ENCODE peak calls at places on chromosomes 1 and 21, in six cellular contexts. C is uterus, P is keratinocyte, F is tibial artery, W is cardiac muscle cell, X is heart left ventricle. A is an unnamed sample.

GRCh38 chr1:236830116-236830515 is 35.0 kb downstream of the MTR start:
- DNase-seq in C (no peak), P (no peak), F (no peak), W (no peak), X (no peak), A (no peak)

GRCh38 chr1:69252696-69253095 is 315.0 kb upstream of the LRRC7 start:
- DNase-seq in C (no peak), P (no peak), F (no peak), W (no peak), X (no peak), A (no peak)

GRCh38 chr1:101135526-101135925 is 101.3 kb upstream of the S1PR1 start:
- DNase-seq in C (no peak), P (no peak), F (no peak), W (no peak), X (no peak), A (no peak)

GRCh38 chr1:101260531-101260930 is 23.7 kb downstream of the S1PR1 start:
- DNase-seq in C (no peak), P (no peak), F (no peak), W (peak; percentile 22), X (no peak), A (no peak)

GRCh38 chr1:59081181-59081580 is 215.7 kb upstream of the FGGY start:
- DNase-seq in C (no peak), P (no peak), F (no peak), W (no peak), X (no peak), A (no peak)

GRCh38 chr1:185412385-185413074 is 95.5 kb upstream of the IVNS1ABP start:
- DNase-seq in C (no peak), P (peak; percentile 85), F (no peak), W (no peak), X (no peak), A (no peak)

GRCh38 chr1:21526441-21526840 is 17.2 kb downstream of the ALPL start:
- DNase-seq in C (no peak), P (no peak), F (no peak), W (no peak), X (no peak), A (no peak)

GRCh38 chr1:236063919-236064673 is 794 bp downstream of the NID1 start:
- DNase-seq in C (peak; percentile 71), P (no peak), F (peak; percentile 78), W (peak; percentile 83), X (peak; percentile 70), A (no peak)

GRCh38 chr1:225881081-225882007 is 836 bp downstream of the TMEM63A start:
- DNase-seq in C (peak; percentile 54), P (no peak), F (peak; percentile 69), W (peak; percentile 31), X (peak; percentile 68), A (no peak)

GRCh38 chr1:111204211-111204883 is 3.9 kb upstream of the DENND2D start:
- DNase-seq in C (no peak), P (no peak), F (no peak), W (no peak), X (peak; percentile 55), A (no peak)

DNA sequence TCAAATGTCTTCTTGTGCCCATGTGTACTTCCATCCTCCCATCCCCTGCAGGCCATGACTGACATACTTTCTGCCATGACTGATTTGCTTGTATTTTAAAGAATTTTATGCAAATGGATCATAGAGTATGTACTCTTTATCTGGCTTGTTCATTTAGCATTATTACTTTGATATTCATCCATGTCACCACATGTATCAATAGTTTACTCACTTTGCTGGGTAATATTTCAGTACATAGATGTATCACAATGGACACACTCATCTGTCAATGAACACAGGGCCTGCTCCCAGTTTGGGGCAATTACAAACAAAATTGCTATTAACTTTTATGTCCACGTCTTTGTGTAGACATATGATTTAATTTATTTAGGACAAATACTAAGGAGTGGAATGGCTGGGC is 259.1 kb downstream of the SDCCAG8 start:
- DNase-seq in C (no peak), P (no peak), F (no peak), W (no peak), X (no peak), A (no peak)
- TF ChIP-seq CTCF in C (no peak), P (no peak), F (no peak), W (no peak), X (no peak), A (no peak)

DNA sequence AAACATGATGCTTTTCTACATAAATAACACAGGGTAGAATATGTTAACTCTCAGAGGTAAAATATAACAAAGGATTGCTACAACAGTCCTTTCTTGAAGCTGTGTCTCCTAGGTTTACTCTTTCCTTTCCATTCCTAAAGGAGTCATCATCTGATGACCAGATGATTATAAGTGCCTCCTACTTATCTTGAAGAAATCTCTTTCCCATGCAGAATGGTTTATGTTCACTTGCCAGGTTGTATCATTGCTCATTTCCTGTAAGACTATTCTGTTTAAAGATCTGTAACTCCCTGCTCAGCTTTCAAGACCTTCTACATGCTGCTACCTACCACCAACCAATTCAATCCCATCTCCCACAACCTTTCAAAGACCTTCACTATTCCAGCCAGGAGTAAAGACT is 51.5 kb upstream of the PTCH2 start:
- DNase-seq in C (no peak), P (no peak), F (no peak), W (peak; percentile 3), X (no peak), A (no peak)
- H3K4me3 ChIP-seq in C (no peak overlapping the region), P (no peak overlapping the region), F (no peak overlapping the region), W (no peak overlapping the region), X (no peak overlapping the region), A (no peak overlapping the region)

DNA sequence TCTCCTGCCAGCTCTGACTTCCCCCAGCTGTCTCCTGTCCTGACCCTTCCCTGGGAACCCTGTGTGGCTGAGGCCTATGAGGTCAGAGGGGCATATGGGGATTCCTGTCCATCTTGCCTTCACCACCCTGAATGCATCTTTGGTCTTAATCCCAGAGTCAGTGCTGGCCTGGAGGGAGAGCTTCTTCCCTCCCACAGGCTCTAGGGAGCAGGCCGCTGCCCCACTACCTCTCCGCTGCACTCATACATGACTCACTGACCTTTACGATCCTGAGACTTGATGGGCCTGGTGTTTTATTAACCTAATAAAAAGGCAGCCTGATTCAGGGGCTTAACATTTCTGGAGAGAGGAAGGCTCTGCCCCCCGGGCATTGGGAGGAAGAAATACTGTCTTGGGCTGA is 89.0 kb upstream of the GRIK3 start:
- DNase-seq in C (no peak), P (no peak), F (no peak), W (no peak), X (no peak), A (no peak)
- TF ChIP-seq CTCF in C (no peak), P (no peak), F (no peak), W (no peak), X (no peak), A (no peak)

GRCh38 chr21:45523411-45524101 is 18.7 kb downstream of the SLC19A1 start:
- DNase-seq in C (no peak), P (no peak), F (no peak), W (no peak), X (peak; percentile 26), A (no peak)
- H3K4me3 ChIP-seq in C (no peak overlapping the region), P (no peak overlapping the region), F (no peak overlapping the region), W (no peak overlapping the region), X (no peak overlapping the region), A (no peak overlapping the region)

DNA sequence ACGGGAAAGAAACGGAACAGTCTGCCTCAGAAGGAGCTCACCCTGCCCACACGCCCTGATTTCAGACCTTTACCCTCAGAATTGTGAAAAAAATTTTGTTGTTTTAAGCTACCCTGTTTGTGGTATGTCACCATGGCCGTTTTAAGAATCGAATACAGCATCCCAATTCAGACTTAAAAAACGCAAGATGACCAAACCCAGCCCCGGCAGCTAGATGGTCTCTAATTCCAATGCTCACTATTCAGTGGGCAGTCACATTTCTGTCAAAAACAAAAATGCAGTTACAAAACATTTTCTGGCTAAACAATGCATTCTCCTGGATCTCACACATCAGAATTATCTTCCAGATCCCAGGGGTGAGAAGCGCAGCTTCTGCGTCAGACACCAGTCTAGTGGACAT is 527.5 kb downstream of the SMYD3 start:
- DNase-seq in C (no peak), P (no peak), F (no peak), W (no peak), X (no peak), A (no peak)
- TF ChIP-seq CTCF in C (no peak), P (no peak), F (no peak), W (no peak), X (no peak), A (no peak)

GRCh38 chr1:2582401-2582800 is 4.2 kb upstream of the PRXL2B start:
- DNase-seq in C (no peak), P (no peak), F (no peak), W (peak; percentile 19), X (no peak), A (no peak)

GRCh38 chr1:2584822-2585317 is 1.7 kb upstream of the PRXL2B start:
- DNase-seq in C (no peak), P (no peak), F (no peak), W (no peak), X (peak; percentile 21), A (no peak)

GRCh38 chr1:2583331-2583791 is 3.2 kb upstream of the PRXL2B start:
- DNase-seq in C (no peak), P (no peak), F (no peak), W (no peak), X (no peak), A (no peak)

GRCh38 chr1:2585318-2586092 is 1.1 kb upstream of the PRXL2B start:
- DNase-seq in C (peak; percentile 77), P (no peak), F (peak; percentile 72), W (peak; percentile 54), X (peak; percentile 72), A (peak; percentile 52)

GRCh38 chr1:2583871-2584341 is 2.7 kb upstream of the PRXL2B start:
- DNase-seq in C (no peak), P (no peak), F (no peak), W (peak; percentile 24), X (peak; percentile 27), A (no peak)
- H3K4me3 ChIP-seq in C (no peak overlapping the region), P (no peak overlapping the region), F (no peak overlapping the region), W (no peak overlapping the region), X (no peak overlapping the region), A (no peak overlapping the region)

A was measured in A673.